ENCODE peak calls at places on chromosomes 6 and 20, in seven cellular contexts. One of them, this sample, is unnamed.

GRCh38 chr6:36623547-36624459 is 29.6 kb downstream of the SRSF3 start:
- DNase-seq in T-helper 17 cell: peak
- DNase-seq in activated CD4-positive, CD25-positive, alpha-beta regulatory T cell: peak
- DNase-seq in NCI-H1092 treated with DMSO at 0.1 percent for 48 hours: peak
- DNase-seq in activated CD4-positive, alpha-beta T cell treated with anti-CD3 and anti-CD28 coated beads, Interleukin-2, amount 50 U/mL, for 48 hours: peak
- DNase-seq in AG04449: no peak
- DNase-seq in GM03348: peak
- DNase-seq in this sample: peak

GRCh38 chr6:128363020-128363419 is 157.4 kb downstream of the PTPRK start:
- DNase-seq in activated CD4-positive, CD25-positive, alpha-beta regulatory T cell: no peak
- DNase-seq in NCI-H1092 treated with DMSO at 0.1 percent for 48 hours: no peak
- DNase-seq in AG04449: no peak
- DNase-seq in T-helper 17 cell: no peak
- DNase-seq in activated CD4-positive, alpha-beta T cell treated with anti-CD3 and anti-CD28 coated beads, Interleukin-2, amount 50 U/mL, for 48 hours: no peak
- DNase-seq in GM03348: no peak
- DNase-seq in this sample: no peak

GRCh38 chr6:45163952-45164766 is 164.0 kb upstream of the RUNX2 start:
- DNase-seq in AG04449: no peak
- DNase-seq in activated CD4-positive, alpha-beta T cell treated with anti-CD3 and anti-CD28 coated beads, Interleukin-2, amount 50 U/mL, for 48 hours: no peak
- DNase-seq in activated CD4-positive, CD25-positive, alpha-beta regulatory T cell: no peak
- DNase-seq in T-helper 17 cell: no peak
- DNase-seq in GM03348: no peak
- DNase-seq in NCI-H1092 treated with DMSO at 0.1 percent for 48 hours: no peak
- DNase-seq in this sample: no peak

GRCh38 chr20:38805958-38806854 is 709 bp downstream of the PPP1R16B start:
- DNase-seq in T-helper 17 cell: peak
- DNase-seq in activated CD4-positive, alpha-beta T cell treated with anti-CD3 and anti-CD28 coated beads, Interleukin-2, amount 50 U/mL, for 48 hours: peak
- DNase-seq in activated CD4-positive, CD25-positive, alpha-beta regulatory T cell: peak
- DNase-seq in NCI-H1092 treated with DMSO at 0.1 percent for 48 hours: peak
- DNase-seq in GM03348: peak
- DNase-seq in AG04449: no peak
- DNase-seq in this sample: peak

GRCh38 chr6:87154641-87155271 is 609 bp upstream of the ZNF292 start:
- DNase-seq in GM03348: peak
- DNase-seq in T-helper 17 cell: no peak
- DNase-seq in activated CD4-positive, alpha-beta T cell treated with anti-CD3 and anti-CD28 coated beads, Interleukin-2, amount 50 U/mL, for 48 hours: no peak
- DNase-seq in activated CD4-positive, CD25-positive, alpha-beta regulatory T cell: no peak
- DNase-seq in AG04449: peak
- DNase-seq in NCI-H1092 treated with DMSO at 0.1 percent for 48 hours: peak
- DNase-seq in this sample: peak

GRCh38 chr6:152096863-152097496 is 289.5 kb downstream of the ESR1 start:
- DNase-seq in activated CD4-positive, alpha-beta T cell treated with anti-CD3 and anti-CD28 coated beads, Interleukin-2, amount 50 U/mL, for 48 hours: no peak
- DNase-seq in NCI-H1092 treated with DMSO at 0.1 percent for 48 hours: no peak
- DNase-seq in AG04449: peak
- DNase-seq in activated CD4-positive, CD25-positive, alpha-beta regulatory T cell: no peak
- DNase-seq in GM03348: peak
- DNase-seq in T-helper 17 cell: no peak
- DNase-seq in this sample: peak

GRCh38 chr6:14711056-14711703 is 534.7 kb upstream of the JARID2 start:
- DNase-seq in NCI-H1092 treated with DMSO at 0.1 percent for 48 hours: no peak
- DNase-seq in activated CD4-positive, CD25-positive, alpha-beta regulatory T cell: no peak
- DNase-seq in T-helper 17 cell: no peak
- DNase-seq in AG04449: no peak
- DNase-seq in GM03348: peak
- DNase-seq in activated CD4-positive, alpha-beta T cell treated with anti-CD3 and anti-CD28 coated beads, Interleukin-2, amount 50 U/mL, for 48 hours: peak
- DNase-seq in this sample: peak

GRCh38 chr6:24788031-24788665 is 10.6 kb downstream of the ARMH2 start:
- DNase-seq in AG04449: no peak
- DNase-seq in T-helper 17 cell: no peak
- DNase-seq in GM03348: no peak
- DNase-seq in NCI-H1092 treated with DMSO at 0.1 percent for 48 hours: no peak
- DNase-seq in activated CD4-positive, alpha-beta T cell treated with anti-CD3 and anti-CD28 coated beads, Interleukin-2, amount 50 U/mL, for 48 hours: no peak
- DNase-seq in activated CD4-positive, CD25-positive, alpha-beta regulatory T cell: no peak
- DNase-seq in this sample: no peak

GRCh38 chr6:16146028-16146427 is 17.1 kb downstream of the MYLIP start:
- DNase-seq in GM03348: no peak
- DNase-seq in T-helper 17 cell: no peak
- DNase-seq in AG04449: no peak
- DNase-seq in activated CD4-positive, alpha-beta T cell treated with anti-CD3 and anti-CD28 coated beads, Interleukin-2, amount 50 U/mL, for 48 hours: no peak
- DNase-seq in activated CD4-positive, CD25-positive, alpha-beta regulatory T cell: no peak
- DNase-seq in NCI-H1092 treated with DMSO at 0.1 percent for 48 hours: no peak
- DNase-seq in this sample: no peak

GRCh38 chr6:73290435-73290834 is 27.4 kb upstream of the KHDC1 start:
- DNase-seq in activated CD4-positive, alpha-beta T cell treated with anti-CD3 and anti-CD28 coated beads, Interleukin-2, amount 50 U/mL, for 48 hours: no peak
- DNase-seq in activated CD4-positive, CD25-positive, alpha-beta regulatory T cell: no peak
- DNase-seq in GM03348: peak
- DNase-seq in T-helper 17 cell: no peak
- DNase-seq in AG04449: no peak
- DNase-seq in NCI-H1092 treated with DMSO at 0.1 percent for 48 hours: no peak
- DNase-seq in this sample: no peak

GRCh38 chr6:62669831-62670230 is 383.8 kb upstream of the KHDRBS2 start:
- DNase-seq in GM03348: no peak
- DNase-seq in AG04449: no peak
- DNase-seq in NCI-H1092 treated with DMSO at 0.1 percent for 48 hours: no peak
- DNase-seq in activated CD4-positive, alpha-beta T cell treated with anti-CD3 and anti-CD28 coated beads, Interleukin-2, amount 50 U/mL, for 48 hours: no peak
- DNase-seq in T-helper 17 cell: no peak
- DNase-seq in activated CD4-positive, CD25-positive, alpha-beta regulatory T cell: no peak
- DNase-seq in this sample: no peak

GRCh38 chr6:128259036-128259734 is 261.2 kb downstream of the PTPRK start:
- DNase-seq in T-helper 17 cell: no peak
- DNase-seq in activated CD4-positive, CD25-positive, alpha-beta regulatory T cell: no peak
- DNase-seq in NCI-H1092 treated with DMSO at 0.1 percent for 48 hours: no peak
- DNase-seq in GM03348: no peak
- DNase-seq in activated CD4-positive, alpha-beta T cell treated with anti-CD3 and anti-CD28 coated beads, Interleukin-2, amount 50 U/mL, for 48 hours: no peak
- DNase-seq in AG04449: no peak
- DNase-seq in this sample: no peak

GRCh38 chr20:61661025-61661424 is 404.7 kb downstream of the TAF4 start:
- DNase-seq in NCI-H1092 treated with DMSO at 0.1 percent for 48 hours: no peak
- DNase-seq in T-helper 17 cell: no peak
- DNase-seq in AG04449: no peak
- DNase-seq in activated CD4-positive, alpha-beta T cell treated with anti-CD3 and anti-CD28 coated beads, Interleukin-2, amount 50 U/mL, for 48 hours: no peak
- DNase-seq in activated CD4-positive, CD25-positive, alpha-beta regulatory T cell: no peak
- DNase-seq in GM03348: no peak
- DNase-seq in this sample: no peak

This sample was measured in NCI-H2171 treated with DMSO at 0.1 percent for 48 hours.